ENCODE peak calls at places on chromosomes 12 and 14, in eight cellular contexts. T is A549, G is ovary, U is cardiac fibroblast, M is dorsolateral prefrontal cortex, H is SK-N-SH, X is GM06990, R is lung. N is an unnamed sample.

GRCh38 chr12:103840399-103840880 is 594 bp downstream of the NT5DC3 start:
- DNase-seq in T (peak; percentile 40), G (peak; percentile 64), U (no peak), M (no peak), H (peak; percentile 74), X (no peak), R (no peak), N (no peak)

GRCh38 chr12:26749781-26750180 is 83.2 kb downstream of the ITPR2 start:
- DNase-seq in T (no peak), G (no peak), U (no peak), M (no peak), H (no peak), X (peak; percentile 58), R (no peak), N (no peak)

GRCh38 chr14:100342195-100342594 is 19.1 kb downstream of the SLC25A47 start:
- DNase-seq in T (no peak), G (no peak), U (no peak), M (no peak), H (no peak), X (no peak), R (no peak), N (no peak)

GRCh38 chr12:1030779-1031178 is 39.8 kb downstream of the ERC1 start:
- DNase-seq in T (no peak), G (no peak), U (no peak), M (no peak), H (no peak), X (no peak), R (no peak), N (no peak)

GRCh38 chr14:76412501-76412900 is 36.6 kb downstream of the ESRRB start:
- DNase-seq in T (no peak), G (no peak), U (no peak), M (no peak), H (no peak), X (no peak), R (no peak), N (no peak)

GRCh38 chr14:91891081-91891480 is 23.7 kb upstream of the TC2N start:
- DNase-seq in T (no peak), G (no peak), U (no peak), M (no peak), H (no peak), X (no peak), R (no peak), N (no peak)

GRCh38 chr14:54803396-54803795 is 99.2 kb downstream of the GCH1 start:
- DNase-seq in T (no peak), G (no peak), U (no peak), M (no peak), H (no peak), X (no peak), R (no peak), N (no peak)

GRCh38 chr12:128267246-128267622 is 264 bp downstream of the TMEM132C start:
- DNase-seq in T (no peak), G (peak; percentile 64), U (no peak), M (no peak), H (peak; percentile 66), X (no peak), R (no peak), N (no peak)

GRCh38 chr12:27592548-27592947 is 68.5 kb downstream of the PPFIBP1 start:
- DNase-seq in T (peak; percentile 72), G (no peak), U (peak; percentile 85), M (peak; percentile 36), H (no peak), X (peak; percentile 17), R (no peak), N (peak; percentile 65)

GRCh38 chr12:122018457-122018856 is 3.2 kb upstream of the BCL7A start:
- DNase-seq in T (no peak), G (no peak), U (no peak), M (no peak), H (no peak), X (no peak), R (no peak), N (no peak)

DNA sequence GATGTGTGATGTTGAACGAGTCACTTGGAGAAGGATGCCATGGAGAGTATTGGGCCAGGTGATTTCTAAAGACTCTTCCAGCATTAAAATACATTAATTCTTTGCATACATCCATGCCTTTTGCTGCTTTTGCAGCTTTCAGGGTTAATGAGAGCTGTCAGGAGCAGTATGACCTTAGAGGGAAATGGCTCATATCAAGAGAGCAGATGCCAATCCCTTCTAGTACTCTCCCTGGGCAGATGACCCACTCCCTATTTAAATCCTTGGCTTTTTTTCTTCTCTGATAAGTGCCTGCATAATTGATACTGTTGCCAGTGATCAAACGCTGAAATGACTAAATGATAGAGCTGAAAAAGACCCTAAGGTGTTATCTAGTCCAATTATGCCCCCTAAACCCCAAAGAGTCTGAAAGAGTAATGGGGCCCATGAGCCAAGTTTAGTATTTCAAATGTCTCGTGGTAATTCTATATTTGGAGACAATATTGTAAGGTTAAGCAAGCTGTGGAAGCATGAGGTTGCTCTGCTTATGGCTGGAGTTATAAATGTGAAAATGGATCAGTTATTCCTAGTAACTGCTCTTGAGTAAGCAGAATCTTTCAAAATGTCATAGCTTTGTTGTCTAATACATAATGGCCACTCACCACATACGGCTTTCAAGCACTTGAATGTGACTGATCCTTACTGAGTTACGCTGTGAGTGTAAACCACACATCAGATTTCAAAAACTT is 137.3 kb downstream of the ETV6 start:
- DNase-seq in T (no peak), G (no peak), U (no peak), M (no peak), H (no peak), X (no peak), R (no peak), N (no peak)
- TF ChIP-seq CTCF in T (no peak), G (no peak), U (no peak), M (no peak), H (no peak), X (no peak), R (no peak), N (no peak)

DNA sequence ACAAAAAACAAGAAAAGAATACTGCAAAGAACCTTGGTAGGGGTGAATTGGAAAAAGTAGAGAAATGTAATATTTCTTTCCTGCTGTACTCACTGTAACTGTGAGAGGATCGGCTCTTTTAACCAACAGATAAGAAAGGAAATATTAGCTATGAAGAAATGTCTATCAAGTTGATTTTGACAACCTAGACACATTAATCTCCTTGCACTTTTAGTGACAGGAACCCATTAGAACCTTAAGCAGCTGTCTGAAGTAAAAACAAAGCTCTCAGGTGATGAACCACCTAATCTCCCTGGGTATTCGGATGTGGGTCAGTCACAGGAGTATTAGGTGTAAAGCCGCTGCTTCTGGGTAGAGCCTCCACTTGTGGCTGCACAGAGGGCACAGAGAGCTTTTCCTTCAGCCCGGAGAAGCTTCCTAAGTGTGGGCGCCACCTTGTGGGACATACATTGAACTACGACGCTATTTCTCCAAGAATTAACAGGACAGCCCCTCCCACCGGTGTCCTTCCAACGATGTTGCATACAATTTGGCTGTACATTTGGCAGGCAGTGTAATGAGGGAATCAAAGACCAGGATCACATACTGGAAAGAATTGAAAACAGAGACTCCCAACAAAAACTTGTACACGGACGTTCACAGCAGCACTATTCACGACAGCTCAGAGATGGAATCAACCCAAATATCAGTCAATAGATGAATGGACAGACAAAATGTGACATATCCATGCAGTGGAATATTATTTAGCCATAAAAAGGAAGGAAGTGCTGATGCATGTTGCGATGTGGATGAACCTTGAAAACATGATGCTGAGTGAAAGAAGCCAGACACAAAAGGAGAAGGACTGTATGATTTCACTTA is 28.9 kb upstream of the MAPKAPK5 start:
- DNase-seq in T (peak; percentile 90), G (peak; percentile 79), U (peak; percentile 93), M (peak; percentile 57), H (peak; percentile 85), X (peak; percentile 24), R (peak; percentile 76), N (peak; percentile 93)
- H3K4me3 ChIP-seq in T (no peak overlapping the region), G (no peak overlapping the region), U (no peak overlapping the region), M (no peak overlapping the region), H (no peak overlapping the region), X (no peak overlapping the region), R (no peak overlapping the region), N (no peak overlapping the region)

GRCh38 chr14:67536087-67536486 is 3.0 kb downstream of the PLEKHH1 start:
- DNase-seq in T (no peak), G (no peak), U (no peak), M (no peak), H (no peak), X (no peak), R (no peak), N (no peak)
- TF ChIP-seq CTCF in T (no peak), G (no peak), U (no peak), M (no peak), H (no peak), X (no peak), R (no peak), N (no peak)

GRCh38 chr14:53109028-53109687 is 44.0 kb downstream of the DDHD1 start:
- DNase-seq in T (no peak), G (no peak), U (no peak), M (no peak), H (no peak), X (peak; percentile 67), R (no peak), N (no peak)

GRCh38 chr14:53106768-53107167 is 46.4 kb downstream of the DDHD1 start:
- DNase-seq in T (no peak), G (no peak), U (no peak), M (no peak), H (no peak), X (no peak), R (no peak), N (no peak)

GRCh38 chr14:53109688-53110041 is 43.5 kb downstream of the DDHD1 start:
- DNase-seq in T (no peak), G (no peak), U (no peak), M (no peak), H (no peak), X (no peak), R (no peak), N (no peak)

GRCh38 chr14:53108292-53108937 is 44.7 kb downstream of the DDHD1 start:
- DNase-seq in T (no peak), G (no peak), U (no peak), M (no peak), H (no peak), X (no peak), R (no peak), N (no peak)

DNA sequence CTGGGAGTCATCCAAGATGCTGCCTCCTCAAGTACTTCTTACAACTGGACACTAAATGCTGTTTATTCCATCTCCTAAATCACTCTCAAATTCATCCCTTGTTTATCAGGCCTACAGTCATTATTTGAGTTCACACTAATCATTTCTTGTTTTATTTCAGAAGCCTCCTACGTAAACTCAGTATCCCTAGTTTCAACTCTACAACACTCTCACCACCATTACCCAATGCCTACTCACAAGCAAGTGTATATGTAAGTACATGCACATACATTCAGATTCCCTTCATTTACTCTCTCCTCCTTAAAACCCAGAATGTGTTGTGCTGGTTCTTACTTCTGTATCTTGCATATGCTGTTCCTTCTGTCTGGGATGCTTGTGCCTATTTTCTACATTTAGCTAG is 43.0 kb downstream of the DDHD1 start:
- DNase-seq in T (no peak), G (no peak), U (no peak), M (no peak), H (no peak), X (no peak), R (no peak), N (no peak)
- H3K4me3 ChIP-seq in T (no peak overlapping the region), G (no peak overlapping the region), U (no peak overlapping the region), M (no peak overlapping the region), H (no peak overlapping the region), X (peak overlapping the region; percentile 54), R (no peak overlapping the region), N (no peak overlapping the region)

GRCh38 chr14:64974563-64974962 is 2.4 kb upstream of the RAB15 start:
- DNase-seq in T (no peak), G (no peak), U (no peak), M (no peak), H (no peak), X (no peak), R (no peak), N (no peak)
- TF ChIP-seq CTCF in T (no peak), G (no peak), U (no peak), M (no peak), H (no peak), X (no peak), R (no peak), N (no peak)